ENCODE peak calls at places on chromosome 20, in four cellular contexts. R, Z, J and N are unnamed samples.

GRCh38 chr20:10366898-10367419 is 67.1 kb downstream of the MKKS start:
- DNase-seq in R (no peak), Z (no peak), J (no peak), N (no peak)

GRCh38 chr20:25273541-25274358 is 25.9 kb downstream of the PYGB start:
- DNase-seq in R (no peak), Z (peak), J (no peak), N (no peak)

GRCh38 chr20:23541330-23541729 is 27.0 kb downstream of the CST9L start:
- DNase-seq in R (no peak), Z (no peak), J (no peak), N (peak)

GRCh38 chr20:57653546-57653900 is 33.3 kb upstream of the ZBP1 start:
- DNase-seq in R (no peak), Z (no peak), J (no peak), N (no peak)

GRCh38 chr20:6583134-6583738 is 184.2 kb upstream of the BMP2 start:
- DNase-seq in R (no peak), Z (peak), J (no peak), N (peak)

GRCh38 chr20:4069741-4070140 is 54.4 kb upstream of the RNF24 start:
- DNase-seq in R (no peak), Z (no peak), J (no peak), N (peak)

GRCh38 chr20:9454781-9455180 is 59.6 kb upstream of the LAMP5 start:
- DNase-seq in R (no peak), Z (no peak), J (no peak), N (peak)

GRCh38 chr20:6075428-6076219 is 21.8 kb upstream of the LRRN4 start:
- DNase-seq in R (no peak), Z (peak), J (no peak), N (no peak)

GRCh38 chr20:43946659-43947315 is 32.1 kb downstream of the TOX2 start:
- DNase-seq in R (no peak), Z (no peak), J (no peak), N (no peak)

GRCh38 chr20:60255866-60256265 is 297.6 kb downstream of the CDH26 start:
- DNase-seq in R (no peak), Z (no peak), J (no peak), N (no peak)

GRCh38 chr20:1569417-1569861 is 11.9 kb upstream of the SIRPD start:
- DNase-seq in R (no peak), Z (no peak), J (no peak), N (peak)